ENCODE peak calls at places on chromosomes 5 and 9, in eight cellular contexts. One of them, this sample, is unnamed.

GRCh38 chr9:78064075-78064474 is 32.5 kb upstream of the GNAQ start:
- DNase-seq in NCI-H510A: no peak
- DNase-seq in fibroblast of mammary gland: no peak
- DNase-seq in GM12865: no peak
- DNase-seq in mesenchymal stem cell: no peak
- DNase-seq in ovary: no peak
- DNase-seq in stimulated activated CD8-positive, alpha-beta memory T cell treated with anti-CD3 and anti-CD28 coated beads, Interleukin-7, amount 100 ng/mL, for 24 hours: no peak
- DNase-seq in C1 segment of cervical spinal cord: peak; percentile 23
- DNase-seq in this sample: no peak

GRCh38 chr5:106269252-106269843 is 1401.4 kb downstream of the EFNA5 start:
- DNase-seq in NCI-H510A: no peak
- DNase-seq in fibroblast of mammary gland: peak; percentile 55
- DNase-seq in GM12865: peak; percentile 24
- DNase-seq in mesenchymal stem cell: peak; percentile 60
- DNase-seq in ovary: no peak
- DNase-seq in stimulated activated CD8-positive, alpha-beta memory T cell treated with anti-CD3 and anti-CD28 coated beads, Interleukin-7, amount 100 ng/mL, for 24 hours: no peak
- DNase-seq in C1 segment of cervical spinal cord: no peak
- DNase-seq in this sample: no peak

GRCh38 chr5:82119889-82120288 is 148.1 kb downstream of the ATG10 start:
- DNase-seq in NCI-H510A: no peak
- DNase-seq in fibroblast of mammary gland: no peak
- DNase-seq in GM12865: no peak
- DNase-seq in mesenchymal stem cell: no peak
- DNase-seq in ovary: no peak
- DNase-seq in stimulated activated CD8-positive, alpha-beta memory T cell treated with anti-CD3 and anti-CD28 coated beads, Interleukin-7, amount 100 ng/mL, for 24 hours: no peak
- DNase-seq in C1 segment of cervical spinal cord: no peak
- DNase-seq in this sample: no peak

GRCh38 chr5:72618699-72619098 is 111.5 kb upstream of the ZNF366 start:
- DNase-seq in NCI-H510A: no peak
- DNase-seq in fibroblast of mammary gland: peak; percentile 39
- DNase-seq in GM12865: no peak
- DNase-seq in mesenchymal stem cell: no peak
- DNase-seq in ovary: no peak
- DNase-seq in stimulated activated CD8-positive, alpha-beta memory T cell treated with anti-CD3 and anti-CD28 coated beads, Interleukin-7, amount 100 ng/mL, for 24 hours: no peak
- DNase-seq in C1 segment of cervical spinal cord: no peak
- DNase-seq in this sample: no peak

GRCh38 chr5:179780343-179780742 is 13.4 kb upstream of the LTC4S start:
- DNase-seq in NCI-H510A: no peak
- DNase-seq in fibroblast of mammary gland: no peak
- DNase-seq in GM12865: no peak
- DNase-seq in mesenchymal stem cell: no peak
- DNase-seq in ovary: no peak
- DNase-seq in stimulated activated CD8-positive, alpha-beta memory T cell treated with anti-CD3 and anti-CD28 coated beads, Interleukin-7, amount 100 ng/mL, for 24 hours: no peak
- DNase-seq in C1 segment of cervical spinal cord: no peak
- DNase-seq in this sample: no peak

GRCh38 chr9:27496134-27496504 is 28.0 kb upstream of the IFNK start:
- DNase-seq in NCI-H510A: no peak
- DNase-seq in fibroblast of mammary gland: no peak
- DNase-seq in GM12865: no peak
- DNase-seq in mesenchymal stem cell: no peak
- DNase-seq in ovary: no peak
- DNase-seq in stimulated activated CD8-positive, alpha-beta memory T cell treated with anti-CD3 and anti-CD28 coated beads, Interleukin-7, amount 100 ng/mL, for 24 hours: no peak
- DNase-seq in C1 segment of cervical spinal cord: no peak
- DNase-seq in this sample: no peak

GRCh38 chr9:6356904-6357303 is 28.7 kb downstream of the TPD52L3 start:
- DNase-seq in NCI-H510A: no peak
- DNase-seq in fibroblast of mammary gland: peak; percentile 10
- DNase-seq in GM12865: no peak
- DNase-seq in mesenchymal stem cell: no peak
- DNase-seq in ovary: no peak
- DNase-seq in stimulated activated CD8-positive, alpha-beta memory T cell treated with anti-CD3 and anti-CD28 coated beads, Interleukin-7, amount 100 ng/mL, for 24 hours: no peak
- DNase-seq in C1 segment of cervical spinal cord: no peak
- DNase-seq in this sample: no peak

GRCh38 chr5:50856720-50857119 is 190.3 kb downstream of the PARP8 start:
- DNase-seq in NCI-H510A: no peak
- DNase-seq in fibroblast of mammary gland: no peak
- DNase-seq in GM12865: peak; percentile 41
- DNase-seq in mesenchymal stem cell: no peak
- DNase-seq in ovary: no peak
- DNase-seq in stimulated activated CD8-positive, alpha-beta memory T cell treated with anti-CD3 and anti-CD28 coated beads, Interleukin-7, amount 100 ng/mL, for 24 hours: no peak
- DNase-seq in C1 segment of cervical spinal cord: no peak
- DNase-seq in this sample: no peak

GRCh38 chr9:84111726-84112125 is 131.1 kb downstream of the RMI1 start:
- DNase-seq in NCI-H510A: no peak
- DNase-seq in fibroblast of mammary gland: peak; percentile 32
- DNase-seq in GM12865: no peak
- DNase-seq in mesenchymal stem cell: no peak
- DNase-seq in ovary: no peak
- DNase-seq in stimulated activated CD8-positive, alpha-beta memory T cell treated with anti-CD3 and anti-CD28 coated beads, Interleukin-7, amount 100 ng/mL, for 24 hours: no peak
- DNase-seq in C1 segment of cervical spinal cord: no peak
- DNase-seq in this sample: no peak

This sample was measured in prostate gland.